ENCODE peak calls at places on chromosomes 3 and 15, in five cellular contexts. D, F, S, H and P are unnamed samples.

GRCh38 chr3:24773798-24774197 is 279.1 kb upstream of the THRB start:
- DNase-seq in D (peak), F (peak), S (peak), H (no peak), P (no peak)

GRCh38 chr15:57734860-57735259 is 28.3 kb downstream of the POLR2M start:
- DNase-seq in D (no peak), F (no peak), S (no peak), H (no peak), P (no peak)

GRCh38 chr3:126459111-126459762 is 16.5 kb downstream of the ZXDC start:
- DNase-seq in D (no peak), F (no peak), S (no peak), H (no peak), P (no peak)

GRCh38 chr3:87792532-87793321 is 266.1 kb downstream of the CGGBP1 start:
- DNase-seq in D (no peak), F (no peak), S (no peak), H (no peak), P (no peak)

GRCh38 chr15:81573098-81573746 is 199.2 kb upstream of the TMC3 start:
- DNase-seq in D (no peak), F (no peak), S (no peak), H (no peak), P (no peak)

GRCh38 chr15:31259562-31260252 is 66.9 kb upstream of the KLF13 start:
- DNase-seq in D (no peak), F (no peak), S (no peak), H (no peak), P (no peak)

GRCh38 chr3:131303848-131304247 is 77.7 kb upstream of the NUDT16 start:
- DNase-seq in D (no peak), F (no peak), S (no peak), H (no peak), P (no peak)

GRCh38 chr3:114762144-114762543 is 384.9 kb downstream of the ZBTB20 start:
- DNase-seq in D (no peak), F (no peak), S (no peak), H (no peak), P (no peak)

GRCh38 chr3:170761103-170761502 is 108.9 kb downstream of the RPL22L1 start:
- DNase-seq in D (no peak), F (no peak), S (no peak), H (no peak), P (no peak)

GRCh38 chr3:51642462-51642861 is 28.6 kb upstream of the TEX264 start:
- DNase-seq in D (no peak), F (no peak), S (no peak), H (no peak), P (no peak)